ENCODE peak calls at places on chromosomes 12 and 14, in ten cellular contexts. V is breast epithelium, L is IMR-90, J is dorsolateral prefrontal cortex, P is heart left ventricle, X is upper lobe of right lung, B is fibroblast of lung, I is lower lobe of right lung, D is kidney epithelial cell, E is SK-N-SH. A is an unnamed sample.

GRCh38 chr12:25775968-25776367 is 182.5 kb upstream of the RASSF8 start:
- DNase-seq in L (peak), E (peak), P (no peak), B (no peak), D (no peak), I (no peak), J (no peak), X (no peak), V (no peak), A (no peak)

GRCh38 chr12:122111070-122111750 is 32.7 kb downstream of the MLXIP start:
- DNase-seq in P (no peak), D (no peak), L (no peak), J (no peak), E (no peak), X (no peak), I (no peak), B (no peak), V (no peak), A (no peak)

GRCh38 chr12:93968928-93969327 is 179.4 kb upstream of the PLXNC1 start:
- DNase-seq in L (no peak), P (no peak), I (no peak), X (no peak), J (no peak), V (no peak), E (no peak), D (no peak), B (no peak), A (no peak)

GRCh38 chr14:70964492-70964891 is 57.2 kb downstream of the PCNX1 start:
- DNase-seq in J (no peak), D (no peak), P (no peak), B (no peak), I (no peak), V (no peak), X (no peak), E (no peak), L (no peak), A (no peak)

GRCh38 chr12:67649165-67650126 is 901 bp downstream of the DYRK2 start:
- DNase-seq in E (peak), X (peak), P (peak), I (peak), L (no peak), D (no peak), V (no peak), B (no peak), J (peak), A (no peak)

GRCh38 chr14:61179061-61179675 is 102.0 kb downstream of the TMEM30B start:
- DNase-seq in J (no peak), L (peak), X (no peak), V (no peak), D (peak), I (no peak), E (no peak), P (no peak), B (peak), A (no peak)

GRCh38 chr12:93007539-93007938 is 78.4 kb upstream of the EEA1 start:
- DNase-seq in J (no peak), I (no peak), P (no peak), E (no peak), D (no peak), L (no peak), B (no peak), X (no peak), V (no peak), A (no peak)

GRCh38 chr12:84772281-84772680 is 140.3 kb downstream of the SLC6A15 start:
- DNase-seq in P (no peak), D (no peak), V (no peak), B (peak), I (no peak), X (no peak), E (no peak), J (no peak), L (peak), A (peak)

GRCh38 chr12:72872986-72873385 is 600.8 kb downstream of the TRHDE start:
- DNase-seq in E (no peak), X (no peak), J (no peak), B (no peak), D (no peak), I (no peak), V (no peak), L (no peak), P (no peak), A (no peak)

GRCh38 chr14:87522575-87522974 is 470.4 kb downstream of the GALC start:
- DNase-seq in I (no peak), D (no peak), L (no peak), X (no peak), P (no peak), E (no peak), B (no peak), J (no peak), V (no peak), A (no peak)

GRCh38 chr14:52730708-52731111 is 744 bp downstream of the STYX start:
- DNase-seq in P (no peak), I (no peak), E (no peak), X (no peak), V (no peak), J (no peak), L (no peak), B (peak), D (no peak), A (no peak)

GRCh38 chr12:67182551-67182950 is 86.6 kb upstream of the CAND1 start:
- DNase-seq in D (no peak), L (no peak), B (no peak), E (no peak), I (no peak), P (no peak), X (no peak), J (no peak), V (no peak), A (no peak)

GRCh38 chr12:114636723-114637480 is 47.1 kb downstream of the TBX3 start:
- DNase-seq in X (no peak), E (peak), L (peak), D (no peak), P (no peak), V (no peak), J (peak), I (no peak), B (peak), A (no peak)
- TF ChIP-seq CTCF in X (peak), E (peak), L (peak), D (peak), P (no peak), V (peak), J (peak), I (no peak), B (peak), A (peak)

DNA sequence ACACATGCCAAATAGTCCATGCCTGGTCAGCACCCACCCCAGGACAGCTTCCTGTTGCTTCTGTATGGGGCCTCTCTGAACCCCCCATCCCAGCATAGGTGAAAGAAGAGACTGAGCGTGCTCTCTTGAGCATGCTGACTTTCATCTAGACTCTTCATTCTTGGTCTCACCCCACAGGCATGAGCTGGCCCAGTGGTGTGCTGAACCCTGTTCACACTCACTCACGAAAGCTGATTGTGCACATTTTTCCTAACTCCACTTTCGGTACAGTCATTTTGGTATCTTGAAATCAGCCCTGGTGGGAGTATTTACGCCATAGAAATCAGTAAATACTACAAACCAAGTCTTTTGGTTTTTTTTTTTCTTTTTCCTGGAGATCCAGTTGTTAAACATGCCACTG is 101.6 kb downstream of the STAB2 start:
- DNase-seq in B (no peak), X (no peak), P (no peak), V (no peak), L (no peak), J (no peak), D (no peak), E (no peak), I (no peak), A (no peak)
- H3K4me3 ChIP-seq in B (no peak), X (no peak), P (no peak), V (no peak), L (no peak), J (no peak), D (no peak), E (no peak), I (no peak), A (no peak)

DNA sequence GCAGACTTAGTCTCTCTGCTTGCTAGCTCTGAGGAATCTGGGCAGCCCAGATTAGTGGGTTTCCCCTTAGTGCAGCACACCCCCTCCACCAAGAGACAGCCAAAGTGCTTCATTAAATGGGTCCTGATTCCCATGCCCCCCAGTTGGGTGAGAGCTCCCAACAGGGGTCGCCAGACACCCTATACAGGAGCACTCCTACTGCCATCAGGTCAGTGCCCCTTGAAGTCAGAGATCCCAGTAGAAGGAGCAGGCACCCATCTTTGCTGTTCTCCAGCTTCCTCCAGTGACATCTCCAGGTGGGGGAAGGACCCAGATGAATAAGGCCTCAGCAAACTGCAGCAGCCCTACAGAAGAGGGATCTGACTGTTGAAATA is 36.7 kb upstream of the C14orf132 start:
- DNase-seq in X (no peak), P (no peak), V (no peak), E (no peak), I (no peak), L (no peak), D (no peak), J (no peak), B (no peak), A (no peak)
- TF ChIP-seq CTCF in X (no peak), P (no peak), V (no peak), E (no peak), I (no peak), L (no peak), D (no peak), J (no peak), B (no peak), A (no peak)

GRCh38 chr12:132315951-132316350 is 13.4 kb downstream of the GALNT9 start:
- DNase-seq in E (no peak), P (no peak), V (no peak), B (no peak), L (no peak), I (peak), D (no peak), J (no peak), X (no peak), A (no peak)
- H3K4me3 ChIP-seq in E (no peak), P (no peak), V (no peak), B (no peak), L (no peak), I (no peak), D (no peak), J (no peak), X (no peak), A (no peak)

GRCh38 chr12:50326636-50327284 is 43.4 kb upstream of the LIMA1 start:
- DNase-seq in V (no peak), D (no peak), E (no peak), X (peak), P (no peak), B (peak), J (no peak), L (peak), I (peak), A (no peak)
- TF ChIP-seq CTCF in V (peak), D (no peak), E (no peak), X (no peak), P (no peak), B (peak), J (no peak), L (no peak), I (no peak), A (no peak)

GRCh38 chr14:95741781-95742180 is 27.9 kb upstream of the TCL1A start:
- DNase-seq in P (no peak), V (no peak), E (no peak), B (no peak), I (no peak), L (no peak), D (no peak), X (no peak), J (no peak), A (no peak)
- H3K4me3 ChIP-seq in P (no peak), V (no peak), E (no peak), B (no peak), I (no peak), L (no peak), D (no peak), X (no peak), J (no peak), A (no peak)

GRCh38 chr14:78836777-78837176 is 666.6 kb downstream of the NRXN3 start:
- DNase-seq in V (no peak), B (peak), D (peak), E (peak), I (no peak), P (peak), L (peak), X (no peak), J (peak), A (peak)
- TF ChIP-seq CTCF in V (no peak), B (peak), D (peak), E (peak), I (peak), P (peak), L (peak), X (peak), J (peak), A (peak)

GRCh38 chr12:49783917-49784676 is 42.7 kb downstream of the TMBIM6 start:
- DNase-seq in I (no peak), L (peak), J (no peak), V (no peak), B (peak), E (no peak), P (no peak), X (no peak), D (no peak), A (peak)
- H3K4me3 ChIP-seq in I (no peak), L (no peak), J (no peak), V (no peak), B (no peak), E (no peak), P (no peak), X (no peak), D (no peak), A (no peak)

A was measured in AG09309.